ENCODE peak calls at places on chromosomes 12 and 14, in five cellular contexts. I, S, V, K and H are unnamed samples.

GRCh38 chr12:131882804-131883520 is 11.5 kb upstream of the ULK1 start:
- DNase-seq in I (no peak), V (no peak), K (no peak), S (no peak), H (no peak)

GRCh38 chr12:27515671-27516070 is 8.3 kb upstream of the PPFIBP1 start:
- DNase-seq in K (no peak), V (no peak), I (no peak), S (no peak), H (no peak)

GRCh38 chr14:51789631-51790030 is 70.8 kb upstream of the GNG2 start:
- DNase-seq in K (no peak), S (peak; percentile 15), V (no peak), I (no peak), H (no peak)

GRCh38 chr14:65226824-65227604 is 124.7 kb upstream of the MAX start:
- DNase-seq in K (no peak), V (no peak), I (no peak), S (no peak), H (no peak)

GRCh38 chr12:113232787-113233585 is 11.7 kb downstream of the TPCN1 start:
- DNase-seq in S (no peak), I (peak; percentile 35), V (no peak), K (peak; percentile 54), H (peak; percentile 34)

GRCh38 chr12:90102957-90103652 is 394.5 kb upstream of the ATP2B1 start:
- DNase-seq in I (no peak), S (peak; percentile 24), K (no peak), V (peak; percentile 53), H (no peak)

GRCh38 chr12:29149691-29150382 is 759 bp downstream of the FAR2 start:
- DNase-seq in K (no peak), V (no peak), I (no peak), S (no peak), H (no peak)

GRCh38 chr12:15534870-15535269 is 212.6 kb downstream of the PTPRO start:
- DNase-seq in K (no peak), V (no peak), I (no peak), S (no peak), H (no peak)

GRCh38 chr14:89252887-89253532 is 164.0 kb downstream of the FOXN3 start:
- DNase-seq in S (no peak), K (no peak), I (no peak), V (no peak), H (no peak)

GRCh38 chr14:101175731-101176534 is 272.4 kb upstream of the RTL1 start:
- DNase-seq in V (no peak), I (no peak), K (no peak), S (no peak), H (no peak)

GRCh38 chr14:68513137-68513536 is 279.7 kb downstream of the ZFP36L1 start:
- DNase-seq in S (no peak), K (no peak), V (no peak), I (no peak), H (no peak)

GRCh38 chr14:106455026-106455425 is 928.6 kb downstream of the TMEM121 start:
- DNase-seq in I (no peak), K (no peak), V (no peak), S (no peak), H (no peak)

GRCh38 chr14:104371031-104371430 is 208.5 kb upstream of the C14orf180 start:
- DNase-seq in K (no peak), S (no peak), I (no peak), V (no peak), H (no peak)

GRCh38 chr12:71164877-71165197 is 7.0 kb upstream of the TSPAN8 start:
- DNase-seq in S (no peak), V (no peak), K (no peak), I (no peak), H (no peak)

GRCh38 chr12:71556881-71557280 is 106.8 kb downstream of the ZFC3H1 start:
- DNase-seq in V (no peak), I (no peak), S (peak; percentile 53), K (no peak), H (no peak)